ENCODE peak calls at places on chromosomes 3 and 15, in six cellular contexts. One of them, this sample, is unnamed.

GRCh38 chr3:100400424-100400781 is 486 bp downstream of the TOMM70 start:
- DNase-seq in nephron progenitor cell: no peak
- DNase-seq in stimulated activated CD4-positive, alpha-beta T cell treated with anti-CD3 and anti-CD28 coated beads, Interleukin-12 subunit alpha, Interleukin-12 subunit beta, amount 100 ng/mL, for 4 hours: peak
- DNase-seq in amygdala: no peak
- DNase-seq in Calu3: peak
- DNase-seq in GM12892: peak
- DNase-seq in this sample: peak

GRCh38 chr15:41809121-41809520 is 18.8 kb upstream of the JMJD7 start:
- DNase-seq in amygdala: no peak
- DNase-seq in nephron progenitor cell: no peak
- DNase-seq in stimulated activated CD4-positive, alpha-beta T cell treated with anti-CD3 and anti-CD28 coated beads, Interleukin-12 subunit alpha, Interleukin-12 subunit beta, amount 100 ng/mL, for 4 hours: no peak
- DNase-seq in GM12892: no peak
- DNase-seq in Calu3: no peak
- DNase-seq in this sample: no peak

GRCh38 chr3:94643400-94643799 is 580.5 kb downstream of the NSUN3 start:
- DNase-seq in GM12892: no peak
- DNase-seq in stimulated activated CD4-positive, alpha-beta T cell treated with anti-CD3 and anti-CD28 coated beads, Interleukin-12 subunit alpha, Interleukin-12 subunit beta, amount 100 ng/mL, for 4 hours: no peak
- DNase-seq in Calu3: no peak
- DNase-seq in nephron progenitor cell: no peak
- DNase-seq in amygdala: no peak
- DNase-seq in this sample: no peak

GRCh38 chr3:184155644-184156521 is 706 bp downstream of the DVL3 start:
- DNase-seq in GM12892: peak
- DNase-seq in amygdala: no peak
- DNase-seq in stimulated activated CD4-positive, alpha-beta T cell treated with anti-CD3 and anti-CD28 coated beads, Interleukin-12 subunit alpha, Interleukin-12 subunit beta, amount 100 ng/mL, for 4 hours: peak
- DNase-seq in nephron progenitor cell: peak
- DNase-seq in Calu3: peak
- DNase-seq in this sample: peak

GRCh38 chr3:16516695-16517481 is 3.4 kb upstream of the RFTN1 start:
- DNase-seq in amygdala: no peak
- DNase-seq in nephron progenitor cell: peak
- DNase-seq in stimulated activated CD4-positive, alpha-beta T cell treated with anti-CD3 and anti-CD28 coated beads, Interleukin-12 subunit alpha, Interleukin-12 subunit beta, amount 100 ng/mL, for 4 hours: no peak
- DNase-seq in Calu3: peak
- DNase-seq in GM12892: no peak
- DNase-seq in this sample: peak

GRCh38 chr3:14837864-14838263 is 19.1 kb downstream of the FGD5 start:
- DNase-seq in GM12892: no peak
- DNase-seq in amygdala: no peak
- DNase-seq in nephron progenitor cell: no peak
- DNase-seq in Calu3: no peak
- DNase-seq in stimulated activated CD4-positive, alpha-beta T cell treated with anti-CD3 and anti-CD28 coated beads, Interleukin-12 subunit alpha, Interleukin-12 subunit beta, amount 100 ng/mL, for 4 hours: no peak
- DNase-seq in this sample: no peak

GRCh38 chr15:97929456-97930229 is 30.9 kb upstream of the ARRDC4 start:
- DNase-seq in nephron progenitor cell: no peak
- DNase-seq in stimulated activated CD4-positive, alpha-beta T cell treated with anti-CD3 and anti-CD28 coated beads, Interleukin-12 subunit alpha, Interleukin-12 subunit beta, amount 100 ng/mL, for 4 hours: no peak
- DNase-seq in Calu3: no peak
- DNase-seq in amygdala: no peak
- DNase-seq in GM12892: no peak
- DNase-seq in this sample: no peak

GRCh38 chr3:53254810-53255359 is 937 bp downstream of the TKT start:
- DNase-seq in GM12892: peak
- DNase-seq in stimulated activated CD4-positive, alpha-beta T cell treated with anti-CD3 and anti-CD28 coated beads, Interleukin-12 subunit alpha, Interleukin-12 subunit beta, amount 100 ng/mL, for 4 hours: peak
- DNase-seq in Calu3: peak
- DNase-seq in amygdala: peak
- DNase-seq in nephron progenitor cell: peak
- DNase-seq in this sample: peak

GRCh38 chr3:33052671-33053070 is 44.3 kb downstream of the GLB1 start:
- DNase-seq in nephron progenitor cell: no peak
- DNase-seq in amygdala: no peak
- DNase-seq in GM12892: no peak
- DNase-seq in Calu3: no peak
- DNase-seq in stimulated activated CD4-positive, alpha-beta T cell treated with anti-CD3 and anti-CD28 coated beads, Interleukin-12 subunit alpha, Interleukin-12 subunit beta, amount 100 ng/mL, for 4 hours: no peak
- DNase-seq in this sample: no peak

GRCh38 chr3:16906679-16907078 is 21.9 kb downstream of the PLCL2 start:
- DNase-seq in Calu3: no peak
- DNase-seq in GM12892: no peak
- DNase-seq in nephron progenitor cell: no peak
- DNase-seq in stimulated activated CD4-positive, alpha-beta T cell treated with anti-CD3 and anti-CD28 coated beads, Interleukin-12 subunit alpha, Interleukin-12 subunit beta, amount 100 ng/mL, for 4 hours: no peak
- DNase-seq in amygdala: no peak
- DNase-seq in this sample: no peak

GRCh38 chr3:123582315-123582714 is 2.5 kb downstream of the HACD2 start:
- DNase-seq in stimulated activated CD4-positive, alpha-beta T cell treated with anti-CD3 and anti-CD28 coated beads, Interleukin-12 subunit alpha, Interleukin-12 subunit beta, amount 100 ng/mL, for 4 hours: no peak
- DNase-seq in nephron progenitor cell: no peak
- DNase-seq in GM12892: no peak
- DNase-seq in amygdala: no peak
- DNase-seq in Calu3: no peak
- DNase-seq in this sample: no peak

GRCh38 chr3:71859128-71859519 is 74.2 kb upstream of the PROK2 start:
- DNase-seq in stimulated activated CD4-positive, alpha-beta T cell treated with anti-CD3 and anti-CD28 coated beads, Interleukin-12 subunit alpha, Interleukin-12 subunit beta, amount 100 ng/mL, for 4 hours: no peak
- DNase-seq in GM12892: no peak
- DNase-seq in nephron progenitor cell: no peak
- DNase-seq in amygdala: no peak
- DNase-seq in Calu3: peak
- DNase-seq in this sample: peak

GRCh38 chr3:186319988-186320387 is 42.0 kb downstream of the DGKG start:
- DNase-seq in Calu3: no peak
- DNase-seq in stimulated activated CD4-positive, alpha-beta T cell treated with anti-CD3 and anti-CD28 coated beads, Interleukin-12 subunit alpha, Interleukin-12 subunit beta, amount 100 ng/mL, for 4 hours: no peak
- DNase-seq in nephron progenitor cell: no peak
- DNase-seq in amygdala: no peak
- DNase-seq in GM12892: no peak
- DNase-seq in this sample: no peak

GRCh38 chr15:92954578-92954977 is 54.5 kb downstream of the CHD2 start:
- DNase-seq in Calu3: peak
- DNase-seq in stimulated activated CD4-positive, alpha-beta T cell treated with anti-CD3 and anti-CD28 coated beads, Interleukin-12 subunit alpha, Interleukin-12 subunit beta, amount 100 ng/mL, for 4 hours: no peak
- DNase-seq in nephron progenitor cell: peak
- DNase-seq in amygdala: no peak
- DNase-seq in GM12892: no peak
- DNase-seq in this sample: peak

GRCh38 chr3:25153561-25153960 is 274.5 kb upstream of the RARB start:
- DNase-seq in stimulated activated CD4-positive, alpha-beta T cell treated with anti-CD3 and anti-CD28 coated beads, Interleukin-12 subunit alpha, Interleukin-12 subunit beta, amount 100 ng/mL, for 4 hours: no peak
- DNase-seq in nephron progenitor cell: no peak
- DNase-seq in amygdala: no peak
- DNase-seq in GM12892: no peak
- DNase-seq in Calu3: no peak
- DNase-seq in this sample: no peak

GRCh38 chr3:146581080-146581601 is 24.0 kb downstream of the PLSCR5 start:
- DNase-seq in stimulated activated CD4-positive, alpha-beta T cell treated with anti-CD3 and anti-CD28 coated beads, Interleukin-12 subunit alpha, Interleukin-12 subunit beta, amount 100 ng/mL, for 4 hours: no peak
- DNase-seq in GM12892: no peak
- DNase-seq in amygdala: no peak
- DNase-seq in Calu3: no peak
- DNase-seq in nephron progenitor cell: no peak
- DNase-seq in this sample: no peak

GRCh38 chr3:114365909-114366308 is 72.1 kb downstream of the TIGIT start:
- DNase-seq in stimulated activated CD4-positive, alpha-beta T cell treated with anti-CD3 and anti-CD28 coated beads, Interleukin-12 subunit alpha, Interleukin-12 subunit beta, amount 100 ng/mL, for 4 hours: no peak
- DNase-seq in amygdala: no peak
- DNase-seq in Calu3: no peak
- DNase-seq in nephron progenitor cell: no peak
- DNase-seq in GM12892: no peak
- DNase-seq in this sample: no peak

GRCh38 chr3:155455765-155456164 is 162.3 kb upstream of the STRIT1 start:
- DNase-seq in GM12892: no peak
- DNase-seq in amygdala: no peak
- DNase-seq in stimulated activated CD4-positive, alpha-beta T cell treated with anti-CD3 and anti-CD28 coated beads, Interleukin-12 subunit alpha, Interleukin-12 subunit beta, amount 100 ng/mL, for 4 hours: no peak
- DNase-seq in Calu3: no peak
- DNase-seq in nephron progenitor cell: no peak
- DNase-seq in this sample: no peak

GRCh38 chr3:168094877-168095610 is 680 bp downstream of the GOLIM4 start:
- DNase-seq in nephron progenitor cell: peak
- DNase-seq in Calu3: peak
- DNase-seq in GM12892: peak
- DNase-seq in stimulated activated CD4-positive, alpha-beta T cell treated with anti-CD3 and anti-CD28 coated beads, Interleukin-12 subunit alpha, Interleukin-12 subunit beta, amount 100 ng/mL, for 4 hours: peak
- DNase-seq in amygdala: peak
- DNase-seq in this sample: no peak

GRCh38 chr3:45908761-45909160 is 22.4 kb downstream of the CCR9 start:
- DNase-seq in stimulated activated CD4-positive, alpha-beta T cell treated with anti-CD3 and anti-CD28 coated beads, Interleukin-12 subunit alpha, Interleukin-12 subunit beta, amount 100 ng/mL, for 4 hours: no peak
- DNase-seq in nephron progenitor cell: no peak
- DNase-seq in Calu3: no peak
- DNase-seq in amygdala: no peak
- DNase-seq in GM12892: no peak
- DNase-seq in this sample: no peak

GRCh38 chr3:140823106-140823505 is 118.5 kb upstream of the SLC25A36 start:
- DNase-seq in Calu3: no peak
- DNase-seq in GM12892: no peak
- DNase-seq in stimulated activated CD4-positive, alpha-beta T cell treated with anti-CD3 and anti-CD28 coated beads, Interleukin-12 subunit alpha, Interleukin-12 subunit beta, amount 100 ng/mL, for 4 hours: no peak
- DNase-seq in amygdala: no peak
- DNase-seq in nephron progenitor cell: no peak
- DNase-seq in this sample: no peak

GRCh38 chr15:33154366-33155166 is 39.9 kb downstream of the FMN1 start:
- DNase-seq in stimulated activated CD4-positive, alpha-beta T cell treated with anti-CD3 and anti-CD28 coated beads, Interleukin-12 subunit alpha, Interleukin-12 subunit beta, amount 100 ng/mL, for 4 hours: no peak
- DNase-seq in Calu3: no peak
- DNase-seq in nephron progenitor cell: no peak
- DNase-seq in amygdala: peak
- DNase-seq in GM12892: no peak
- DNase-seq in this sample: no peak

GRCh38 chr3:184832044-184832443 is 20.1 kb downstream of the VPS8 start:
- DNase-seq in Calu3: no peak
- DNase-seq in stimulated activated CD4-positive, alpha-beta T cell treated with anti-CD3 and anti-CD28 coated beads, Interleukin-12 subunit alpha, Interleukin-12 subunit beta, amount 100 ng/mL, for 4 hours: no peak
- DNase-seq in amygdala: no peak
- DNase-seq in GM12892: no peak
- DNase-seq in nephron progenitor cell: no peak
- DNase-seq in this sample: no peak

GRCh38 chr3:129162729-129163579 is 2.1 kb upstream of the ISY1 start:
- DNase-seq in GM12892: no peak
- DNase-seq in Calu3: peak
- DNase-seq in amygdala: no peak
- DNase-seq in nephron progenitor cell: peak
- DNase-seq in stimulated activated CD4-positive, alpha-beta T cell treated with anti-CD3 and anti-CD28 coated beads, Interleukin-12 subunit alpha, Interleukin-12 subunit beta, amount 100 ng/mL, for 4 hours: no peak
- DNase-seq in this sample: no peak

GRCh38 chr15:89496155-89497098 is at the start of gene RHCG:
- DNase-seq in stimulated activated CD4-positive, alpha-beta T cell treated with anti-CD3 and anti-CD28 coated beads, Interleukin-12 subunit alpha, Interleukin-12 subunit beta, amount 100 ng/mL, for 4 hours: no peak
- DNase-seq in nephron progenitor cell: peak
- DNase-seq in Calu3: peak
- DNase-seq in amygdala: no peak
- DNase-seq in GM12892: no peak
- DNase-seq in this sample: peak

GRCh38 chr15:90047956-90048575 is 46.9 kb downstream of the ZNF710 start:
- DNase-seq in amygdala: no peak
- DNase-seq in Calu3: no peak
- DNase-seq in stimulated activated CD4-positive, alpha-beta T cell treated with anti-CD3 and anti-CD28 coated beads, Interleukin-12 subunit alpha, Interleukin-12 subunit beta, amount 100 ng/mL, for 4 hours: no peak
- DNase-seq in nephron progenitor cell: no peak
- DNase-seq in GM12892: no peak
- DNase-seq in this sample: no peak

GRCh38 chr15:77021803-77022381 is 27.0 kb downstream of the PSTPIP1 start:
- DNase-seq in Calu3: no peak
- DNase-seq in nephron progenitor cell: no peak
- DNase-seq in amygdala: no peak
- DNase-seq in GM12892: peak
- DNase-seq in stimulated activated CD4-positive, alpha-beta T cell treated with anti-CD3 and anti-CD28 coated beads, Interleukin-12 subunit alpha, Interleukin-12 subunit beta, amount 100 ng/mL, for 4 hours: no peak
- DNase-seq in this sample: no peak

GRCh38 chr3:46867550-46867898 is 4.3 kb upstream of the MYL3 start:
- DNase-seq in Calu3: no peak
- DNase-seq in nephron progenitor cell: no peak
- DNase-seq in GM12892: no peak
- DNase-seq in stimulated activated CD4-positive, alpha-beta T cell treated with anti-CD3 and anti-CD28 coated beads, Interleukin-12 subunit alpha, Interleukin-12 subunit beta, amount 100 ng/mL, for 4 hours: no peak
- DNase-seq in amygdala: peak
- DNase-seq in this sample: no peak

GRCh38 chr15:59420108-59420507 is 17.9 kb upstream of the FAM81A start:
- DNase-seq in stimulated activated CD4-positive, alpha-beta T cell treated with anti-CD3 and anti-CD28 coated beads, Interleukin-12 subunit alpha, Interleukin-12 subunit beta, amount 100 ng/mL, for 4 hours: no peak
- DNase-seq in Calu3: no peak
- DNase-seq in amygdala: no peak
- DNase-seq in GM12892: no peak
- DNase-seq in nephron progenitor cell: no peak
- DNase-seq in this sample: no peak

GRCh38 chr15:44726136-44726535 is 10.2 kb upstream of the TRIM69 start:
- DNase-seq in amygdala: no peak
- DNase-seq in Calu3: no peak
- DNase-seq in nephron progenitor cell: no peak
- DNase-seq in stimulated activated CD4-positive, alpha-beta T cell treated with anti-CD3 and anti-CD28 coated beads, Interleukin-12 subunit alpha, Interleukin-12 subunit beta, amount 100 ng/mL, for 4 hours: no peak
- DNase-seq in GM12892: no peak
- DNase-seq in this sample: no peak

GRCh38 chr3:55629432-55629831 is 142.3 kb upstream of the WNT5A start:
- DNase-seq in nephron progenitor cell: no peak
- DNase-seq in amygdala: no peak
- DNase-seq in stimulated activated CD4-positive, alpha-beta T cell treated with anti-CD3 and anti-CD28 coated beads, Interleukin-12 subunit alpha, Interleukin-12 subunit beta, amount 100 ng/mL, for 4 hours: no peak
- DNase-seq in Calu3: no peak
- DNase-seq in GM12892: no peak
- DNase-seq in this sample: no peak

GRCh38 chr15:42401544-42402478 is 42.5 kb downstream of the CAPN3 start:
- DNase-seq in GM12892: no peak
- DNase-seq in amygdala: no peak
- DNase-seq in nephron progenitor cell: no peak
- DNase-seq in stimulated activated CD4-positive, alpha-beta T cell treated with anti-CD3 and anti-CD28 coated beads, Interleukin-12 subunit alpha, Interleukin-12 subunit beta, amount 100 ng/mL, for 4 hours: no peak
- DNase-seq in Calu3: no peak
- DNase-seq in this sample: no peak

GRCh38 chr3:16536344-16536663 is 22.8 kb upstream of the RFTN1 start:
- DNase-seq in nephron progenitor cell: no peak
- DNase-seq in amygdala: no peak
- DNase-seq in Calu3: no peak
- DNase-seq in GM12892: no peak
- DNase-seq in stimulated activated CD4-positive, alpha-beta T cell treated with anti-CD3 and anti-CD28 coated beads, Interleukin-12 subunit alpha, Interleukin-12 subunit beta, amount 100 ng/mL, for 4 hours: no peak
- DNase-seq in this sample: no peak

GRCh38 chr15:63870043-63870394 is 36.3 kb upstream of the HERC1 start:
- DNase-seq in stimulated activated CD4-positive, alpha-beta T cell treated with anti-CD3 and anti-CD28 coated beads, Interleukin-12 subunit alpha, Interleukin-12 subunit beta, amount 100 ng/mL, for 4 hours: no peak
- DNase-seq in Calu3: no peak
- DNase-seq in GM12892: no peak
- DNase-seq in nephron progenitor cell: no peak
- DNase-seq in amygdala: no peak
- DNase-seq in this sample: no peak

GRCh38 chr15:48090115-48090514 is 30.7 kb upstream of the SLC24A5 start:
- DNase-seq in Calu3: no peak
- DNase-seq in stimulated activated CD4-positive, alpha-beta T cell treated with anti-CD3 and anti-CD28 coated beads, Interleukin-12 subunit alpha, Interleukin-12 subunit beta, amount 100 ng/mL, for 4 hours: no peak
- DNase-seq in GM12892: no peak
- DNase-seq in amygdala: no peak
- DNase-seq in nephron progenitor cell: no peak
- DNase-seq in this sample: no peak

GRCh38 chr15:47727676-47728075 is 10.4 kb downstream of the SEMA6D start:
- DNase-seq in Calu3: no peak
- DNase-seq in amygdala: no peak
- DNase-seq in stimulated activated CD4-positive, alpha-beta T cell treated with anti-CD3 and anti-CD28 coated beads, Interleukin-12 subunit alpha, Interleukin-12 subunit beta, amount 100 ng/mL, for 4 hours: no peak
- DNase-seq in GM12892: no peak
- DNase-seq in nephron progenitor cell: no peak
- DNase-seq in this sample: no peak

GRCh38 chr15:69664572-69665326 is 212.1 kb downstream of the RPLP1 start:
- DNase-seq in nephron progenitor cell: no peak
- DNase-seq in stimulated activated CD4-positive, alpha-beta T cell treated with anti-CD3 and anti-CD28 coated beads, Interleukin-12 subunit alpha, Interleukin-12 subunit beta, amount 100 ng/mL, for 4 hours: no peak
- DNase-seq in GM12892: no peak
- DNase-seq in Calu3: no peak
- DNase-seq in amygdala: no peak
- DNase-seq in this sample: no peak